ENCODE peak calls at places on chromosome 10, in eight cellular contexts. T is endothelial cell of umbilical vein, H is OCI-LY7, P is psoas muscle, J is sigmoid colon, O is neuronal stem cell, C is uterus, F is PC-3. Y is an unnamed sample. For H3K4me1, the result is how much of the 10 kb centered on the place peaks cover.

GRCh38 chr10:48463318-48464003 is 141.4 kb downstream of the ARHGAP22 start:
- DNase-seq in T (no peak), H (no peak), P (no peak), J (no peak), O (no peak), C (peak), F (no peak), Y (no peak)

GRCh38 chr10:71650397-71650796 is 69.2 kb downstream of the C10orf105 start:
- DNase-seq in T (no peak), H (no peak), P (no peak), J (no peak), O (no peak), C (no peak), F (no peak), Y (no peak)

GRCh38 chr10:125033146-125033924 is 91.4 kb downstream of the ZRANB1 start:
- DNase-seq in T (no peak), H (no peak), P (no peak), J (no peak), O (no peak), C (peak), F (no peak), Y (no peak)

GRCh38 chr10:77553966-77554365 is 83.6 kb downstream of the KCNMA1 start:
- DNase-seq in T (no peak), H (no peak), P (no peak), J (no peak), O (no peak), C (no peak), F (peak), Y (no peak)

GRCh38 chr10:105855791-105856190 is 1214.7 kb downstream of the SORCS3 start:
- DNase-seq in T (no peak), H (no peak), P (no peak), J (no peak), O (no peak), C (no peak), F (no peak), Y (no peak)

GRCh38 chr10:3482200-3482993 is 302.6 kb downstream of the KLF6 start:
- DNase-seq in T (peak), H (peak), P (peak), J (peak), O (peak), C (peak), F (peak), Y (peak)

GRCh38 chr10:78365711-78366110 is 332.0 kb downstream of the RPS24 start:
- DNase-seq in T (no peak), H (no peak), P (no peak), J (no peak), O (no peak), C (no peak), F (no peak), Y (no peak)

GRCh38 chr10:80459047-80459865 is 5.1 kb downstream of the TSPAN14 start:
- DNase-seq in T (no peak), H (peak), P (peak), J (peak), O (no peak), C (peak), F (no peak), Y (peak)

GRCh38 chr10:29634105-29634504 is 666 bp downstream of the SVIL start:
- DNase-seq in T (peak), H (no peak), P (no peak), J (no peak), O (no peak), C (no peak), F (no peak), Y (no peak)

GRCh38 chr10:29411666-29412335 is 122.9 kb downstream of the LYZL1 start:
- DNase-seq in T (no peak), H (no peak), P (no peak), J (no peak), O (no peak), C (no peak), F (no peak), Y (no peak)

GRCh38 chr10:7488418-7488829 is 77.6 kb upstream of the SFMBT2 start:
- DNase-seq in T (no peak), H (peak), P (no peak), J (peak), O (no peak), C (peak), F (no peak), Y (no peak)

GRCh38 chr10:51860257-51860656 is 160.9 kb upstream of the CSTF2T start:
- DNase-seq in T (peak), H (no peak), P (no peak), J (peak), O (no peak), C (peak), F (peak), Y (peak)

GRCh38 chr10:27771231-27771630 is 25.6 kb upstream of the MKX start:
- DNase-seq in T (no peak), H (no peak), P (no peak), J (no peak), O (no peak), C (no peak), F (no peak), Y (no peak)

GRCh38 chr10:122786269-122786668 is 59.4 kb downstream of the CUZD1 start:
- DNase-seq in T (peak), H (peak), P (no peak), J (no peak), O (peak), C (no peak), F (peak), Y (no peak)

GRCh38 chr10:71985542-71986250 is 21.5 kb downstream of the CHST3 start:
- DNase-seq in T (peak), H (no peak), P (peak), J (no peak), O (no peak), C (peak), F (no peak), Y (peak)

GRCh38 chr10:4946349-4946717 is 16.9 kb upstream of the AKR1C1 start:
- DNase-seq in T (no peak), H (no peak), P (no peak), J (no peak), O (no peak), C (no peak), F (no peak), Y (no peak)

GRCh38 chr10:35928760-35929159 is 286.7 kb upstream of the FZD8 start:
- DNase-seq in T (no peak), H (no peak), P (no peak), J (no peak), O (no peak), C (no peak), F (no peak), Y (no peak)

GRCh38 chr10:89659185-89660131 is 14.4 kb upstream of the PANK1 start:
- DNase-seq in T (no peak), H (no peak), P (no peak), J (no peak), O (no peak), C (no peak), F (peak), Y (no peak)

GRCh38 chr10:58625070-58625469 is 112.4 kb downstream of the BICC1 start:
- DNase-seq in T (no peak), H (no peak), P (no peak), J (no peak), O (no peak), C (no peak), F (peak), Y (no peak)

GRCh38 chr10:23886355-23886754 is 322.6 kb upstream of the KIAA1217 start:
- DNase-seq in T (no peak), H (no peak), P (no peak), J (no peak), O (peak), C (no peak), F (peak), Y (no peak)

GRCh38 chr10:24465899-24466615 is 257.1 kb downstream of the KIAA1217 start:
- DNase-seq in T (no peak), H (no peak), P (no peak), J (no peak), O (no peak), C (no peak), F (peak), Y (no peak)

GRCh38 chr10:12720217-12720981 is 281.1 kb downstream of the CCDC3 start:
- DNase-seq in T (peak), H (no peak), P (peak), J (peak), O (no peak), C (peak), F (peak), Y (peak)

GRCh38 chr10:122348512-122348911 is 26.0 kb upstream of the PLEKHA1 start:
- DNase-seq in T (no peak), H (peak), P (no peak), J (no peak), O (peak), C (no peak), F (peak), Y (no peak)

GRCh38 chr10:125000366-125001312 is 58.7 kb downstream of the ZRANB1 start:
- DNase-seq in T (no peak), H (no peak), P (no peak), J (peak), O (peak), C (peak), F (no peak), Y (peak)

GRCh38 chr10:35035641-35036040 is 54.5 kb downstream of the CUL2 start:
- DNase-seq in T (no peak), H (no peak), P (no peak), J (no peak), O (no peak), C (no peak), F (no peak), Y (no peak)

GRCh38 chr10:46522295-46523118 is 34.0 kb downstream of the GPRIN2 start:
- DNase-seq in T (no peak), H (no peak), P (peak), J (peak), O (no peak), C (peak), F (no peak), Y (no peak)

GRCh38 chr10:104246981-104247380 is 7.7 kb upstream of the GSTO1 start:
- DNase-seq in T (peak), H (no peak), P (no peak), J (no peak), O (no peak), C (no peak), F (peak), Y (no peak)

GRCh38 chr10:122263971-122264370 is 7.1 kb upstream of the BTBD16 start:
- DNase-seq in T (no peak), H (no peak), P (no peak), J (peak), O (no peak), C (no peak), F (peak), Y (no peak)

GRCh38 chr10:90229486-90229885 is 528.1 kb downstream of the KIF20B start:
- DNase-seq in T (no peak), H (no peak), P (no peak), J (no peak), O (no peak), C (no peak), F (no peak), Y (no peak)

GRCh38 chr10:93126484-93127052 is 52.9 kb downstream of the CYP26A1 start:
- DNase-seq in T (no peak), H (peak), P (no peak), J (no peak), O (no peak), C (no peak), F (no peak), Y (no peak)
- H3K4me3 ChIP-seq in T (no peak), H (no peak), P (no peak), J (no peak), O (no peak), C (no peak), F (no peak), Y (no peak)

GRCh38 chr10:113945075-113945686 is 90.7 kb downstream of the NHLRC2 start:
- DNase-seq in T (peak), H (no peak), P (no peak), J (no peak), O (no peak), C (no peak), F (peak), Y (no peak)
- H3K27ac ChIP-seq in T (peak), H (no peak), P (no peak), J (no peak), O (no peak), C (no peak), F (no peak), Y (no peak)

DNA sequence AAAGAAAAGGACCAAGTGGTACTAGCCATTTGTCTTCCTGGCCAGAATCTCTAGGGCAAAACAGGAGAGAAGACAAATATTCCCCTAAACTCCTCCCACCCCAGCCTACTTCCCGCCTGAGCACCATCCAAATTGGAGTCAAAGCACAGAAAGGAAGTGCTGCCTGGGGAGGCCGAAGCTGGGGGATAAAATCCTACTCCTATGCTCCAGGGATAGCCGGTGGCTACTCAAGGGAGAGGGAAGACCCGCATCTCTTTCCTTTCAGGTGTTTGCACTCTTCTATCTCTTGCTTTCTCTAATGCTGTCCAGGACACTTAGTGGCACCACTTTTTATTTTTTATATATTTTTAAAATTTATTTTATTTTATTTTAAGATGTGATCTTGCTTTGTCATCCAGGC is 7.1 kb upstream of the DUSP5 start:
- DNase-seq in T (no peak), H (no peak), P (no peak), J (no peak), O (no peak), C (no peak), F (no peak), Y (no peak)
- H3K4me1 ChIP-seq in T (under half), H (under half), P (under half), J (under half), O (under half), C (under half), F (under half), Y (under half)

GRCh38 chr10:84539244-84539643 is 210.9 kb downstream of the CCSER2 start:
- DNase-seq in T (no peak), H (no peak), P (no peak), J (no peak), O (no peak), C (no peak), F (no peak), Y (no peak)

GRCh38 chr10:84540617-84541288 is 212.4 kb downstream of the CCSER2 start:
- DNase-seq in T (peak), H (peak), P (peak), J (peak), O (peak), C (peak), F (peak), Y (peak)

GRCh38 chr10:84538036-84538435 is 209.6 kb downstream of the CCSER2 start:
- DNase-seq in T (no peak), H (no peak), P (no peak), J (no peak), O (no peak), C (no peak), F (no peak), Y (no peak)

GRCh38 chr10:84541289-84541637 is 212.9 kb downstream of the CCSER2 start:
- DNase-seq in T (no peak), H (no peak), P (no peak), J (no peak), O (no peak), C (no peak), F (no peak), Y (no peak)

GRCh38 chr10:84540022-84540616 is 211.7 kb downstream of the CCSER2 start:
- DNase-seq in T (no peak), H (no peak), P (no peak), J (no peak), O (no peak), C (no peak), F (peak), Y (no peak)
- H3K4me3 ChIP-seq in T (no peak), H (no peak), P (peak), J (peak), O (no peak), C (no peak), F (peak), Y (no peak)

GRCh38 chr10:615583-616152 is 73.8 kb downstream of the DIP2C start:
- DNase-seq in T (no peak), H (no peak), P (no peak), J (no peak), O (no peak), C (peak), F (peak), Y (peak)

GRCh38 chr10:613217-613616 is 76.3 kb downstream of the DIP2C start:
- DNase-seq in T (no peak), H (no peak), P (no peak), J (peak), O (no peak), C (no peak), F (peak), Y (no peak)

GRCh38 chr10:614772-615582 is 74.5 kb downstream of the DIP2C start:
- DNase-seq in T (no peak), H (no peak), P (peak), J (no peak), O (no peak), C (peak), F (no peak), Y (no peak)

GRCh38 chr10:613661-614340 is 75.7 kb downstream of the DIP2C start:
- DNase-seq in T (no peak), H (no peak), P (no peak), J (peak), O (no peak), C (no peak), F (no peak), Y (peak)

DNA sequence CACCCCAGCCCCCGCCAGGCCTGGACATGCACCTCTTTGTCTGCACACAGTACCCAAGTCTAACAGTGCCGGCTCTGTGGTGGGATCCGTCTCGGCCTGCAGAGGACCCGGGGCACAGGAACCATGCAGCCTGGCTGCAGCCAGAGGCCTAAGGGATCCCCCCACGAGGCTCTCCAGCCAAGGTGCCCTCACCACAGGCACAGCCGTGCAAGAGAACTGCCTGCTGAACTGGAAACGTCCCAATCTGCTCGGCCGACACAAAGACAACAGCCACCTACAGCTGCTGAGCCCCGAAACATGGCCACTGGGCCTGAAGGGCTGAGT is 75.2 kb downstream of the DIP2C start:
- DNase-seq in T (no peak), H (no peak), P (no peak), J (no peak), O (no peak), C (no peak), F (no peak), Y (peak)
- H3K27ac ChIP-seq in T (no peak), H (no peak), P (no peak), J (peak), O (no peak), C (no peak), F (no peak), Y (peak)

DNA sequence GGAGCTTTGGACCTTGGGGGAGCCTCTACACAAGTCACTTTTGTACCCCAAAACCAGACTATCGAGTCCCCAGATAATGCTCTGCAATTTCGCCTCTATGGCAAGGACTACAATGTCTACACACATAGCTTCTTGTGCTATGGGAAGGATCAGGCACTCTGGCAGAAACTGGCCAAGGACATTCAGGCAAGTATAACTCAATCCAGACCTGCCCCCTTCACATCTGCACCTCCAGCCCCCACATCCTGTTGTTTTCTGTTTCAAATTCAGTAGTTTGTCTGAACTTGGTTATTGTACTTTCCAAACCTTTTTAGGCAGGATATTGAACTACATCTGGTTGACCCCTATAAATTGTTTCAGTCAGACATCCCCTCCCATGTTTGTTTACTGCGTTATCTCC is 62.4 kb upstream of the CC2D2B start:
- DNase-seq in T (peak), H (no peak), P (no peak), J (no peak), O (no peak), C (no peak), F (no peak), Y (no peak)
- H3K4me1 ChIP-seq in T (under half), H (under half), P (under half), J (under half), O (under half), C (under half), F (under half), Y (under half)

GRCh38 chr10:101587725-101588614 is at the start of the genes DPCD and POLL:
- DNase-seq in T (peak), H (peak), P (peak), J (peak), O (peak), C (peak), F (peak), Y (peak)

GRCh38 chr10:101588879-101589278 is 758 bp downstream of the DPCD start:
- DNase-seq in T (peak), H (no peak), P (peak), J (no peak), O (no peak), C (no peak), F (no peak), Y (no peak)

GRCh38 chr10:101580486-101581399 is 7.3 kb downstream of the POLL start:
- DNase-seq in T (no peak), H (no peak), P (peak), J (no peak), O (no peak), C (no peak), F (no peak), Y (no peak)

GRCh38 chr10:101585841-101586240 is 2.2 kb downstream of the POLL start:
- DNase-seq in T (no peak), H (no peak), P (peak), J (no peak), O (no peak), C (no peak), F (no peak), Y (no peak)
- H3K4me3 ChIP-seq in T (no peak), H (no peak), P (no peak), J (no peak), O (no peak), C (no peak), F (no peak), Y (no peak)

GRCh38 chr10:119500138-119500795 is 42.3 kb downstream of the RGS10 start:
- DNase-seq in T (peak), H (no peak), P (no peak), J (no peak), O (no peak), C (no peak), F (no peak), Y (no peak)
- H3K27ac ChIP-seq in T (no peak), H (no peak), P (no peak), J (no peak), O (no peak), C (no peak), F (no peak), Y (no peak)

DNA sequence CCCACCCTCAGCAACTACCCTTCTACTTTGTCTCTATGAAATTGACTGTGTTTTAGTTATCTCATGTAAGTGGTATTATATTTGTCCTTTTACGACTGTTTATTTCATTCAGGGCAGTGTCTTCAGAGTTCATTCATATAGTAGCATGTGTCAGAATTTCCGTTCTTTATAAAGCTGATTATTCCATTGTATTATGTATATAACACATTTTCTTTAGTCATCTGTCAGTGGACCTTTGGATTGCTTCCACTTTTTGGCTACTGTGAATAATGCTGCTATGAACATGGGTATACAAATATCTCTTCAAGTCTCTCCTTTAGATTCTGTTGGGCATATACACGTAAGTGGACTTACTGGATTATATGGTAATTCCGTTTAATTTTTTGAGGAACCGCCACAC is 14.5 kb downstream of the SLF2 start:
- DNase-seq in T (peak), H (no peak), P (no peak), J (no peak), O (no peak), C (no peak), F (no peak), Y (no peak)
- H3K4me1 ChIP-seq in T (under half), H (under half), P (under half), J (under half), O (under half), C (under half), F (under half), Y (under half)

DNA sequence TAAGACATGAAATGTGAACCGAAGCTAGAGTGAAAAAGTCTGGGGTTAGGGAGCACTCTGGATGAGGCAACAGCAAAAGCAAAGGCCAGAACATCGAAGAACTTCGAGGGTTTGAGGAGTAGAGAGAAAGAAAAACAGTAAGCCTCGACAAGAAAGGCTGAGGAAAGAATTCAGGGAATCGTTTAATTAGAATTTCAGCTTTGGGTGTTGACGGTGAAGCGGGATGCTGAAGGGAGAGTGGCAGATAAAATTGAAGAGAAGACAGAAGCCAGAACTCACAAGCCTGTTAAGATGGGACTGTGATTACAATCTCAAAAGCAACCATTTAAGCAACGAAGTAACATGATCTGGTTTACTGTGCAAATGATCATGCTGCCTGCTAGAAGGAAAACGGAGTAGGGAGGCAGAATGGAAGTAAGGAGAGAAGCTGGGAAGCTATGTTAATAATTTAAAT is 2.1 kb downstream of the TRDMT1 start:
- DNase-seq in T (peak), H (no peak), P (no peak), J (no peak), O (no peak), C (no peak), F (peak), Y (no peak)
- H3K4me3 ChIP-seq in T (no peak), H (peak), P (peak), J (peak), O (peak), C (no peak), F (peak), Y (peak)